ENCODE peak calls at places on chromosomes 12 and 14, in seven cellular contexts. O is NCI-H1105; K is tibial artery; H is SK-N-SH; I is heart right ventricle; A is CD8-positive, alpha-beta memory T cell; Z is GM03348. N is an unnamed sample.

GRCh38 chr14:74491952-74492351 is 1.2 kb downstream of the NPC2 start:
- DNase-seq in K (peak), I (no peak), Z (peak), H (no peak), O (no peak), A (peak), N (peak)

GRCh38 chr12:108800591-108800990 is 56.8 kb downstream of the SSH1 start:
- DNase-seq in I (no peak), Z (no peak), H (no peak), K (no peak), O (no peak), A (no peak), N (no peak)

GRCh38 chr12:52832960-52833905 is 878 bp downstream of the KRT79 start:
- DNase-seq in O (no peak), A (no peak), I (no peak), H (no peak), K (no peak), Z (no peak), N (no peak)

GRCh38 chr12:116539905-116540482 is 19.2 kb upstream of the MAP1LC3B2 start:
- DNase-seq in Z (peak), H (peak), I (no peak), O (peak), K (no peak), A (no peak), N (peak)

GRCh38 chr12:64610660-64611429 is 550 bp downstream of the RASSF3 start:
- DNase-seq in O (peak), A (peak), H (peak), K (peak), I (peak), Z (peak), N (peak)

GRCh38 chr12:132445884-132446471 is 44.0 kb upstream of the FBRSL1 start:
- DNase-seq in Z (no peak), I (peak), H (no peak), A (peak), K (no peak), O (peak), N (peak)

GRCh38 chr12:116360579-116361403 is 83.3 kb upstream of the MED13L start:
- DNase-seq in K (no peak), A (no peak), O (no peak), Z (no peak), H (no peak), I (no peak), N (no peak)

GRCh38 chr12:40770781-40771180 is 78.5 kb downstream of the CNTN1 start:
- DNase-seq in Z (no peak), O (no peak), K (no peak), H (no peak), I (no peak), A (no peak), N (no peak)

GRCh38 chr12:24879644-24880043 is 69.3 kb downstream of the BCAT1 start:
- DNase-seq in O (no peak), H (no peak), K (no peak), I (no peak), Z (peak), A (no peak), N (no peak)

GRCh38 chr12:91846466-91847055 is 299.1 kb downstream of the BTG1 start:
- DNase-seq in A (no peak), Z (peak), H (no peak), K (no peak), I (no peak), O (no peak), N (no peak)

N was measured in H7.